ENCODE peak calls at places on chromosome 11, in six cellular contexts. L, W, J, Z, U and P are unnamed samples.

GRCh38 chr11:126172596-126173038 is 38.8 kb downstream of the RPUSD4 start:
- DNase-seq in L (no peak), W (no peak), J (no peak), Z (no peak), U (no peak), P (no peak)

GRCh38 chr11:119991669-119992068 is 146.2 kb downstream of the TRIM29 start:
- DNase-seq in L (no peak), W (no peak), J (no peak), Z (no peak), U (no peak), P (no peak)

GRCh38 chr11:1195690-1196515 is 27.0 kb upstream of the MUC5B start:
- DNase-seq in L (peak; percentile 58), W (no peak), J (no peak), Z (peak; percentile 70), U (no peak), P (peak; percentile 17)

GRCh38 chr11:88406871-88407270 is 69.3 kb upstream of the CTSC start:
- DNase-seq in L (no peak), W (no peak), J (no peak), Z (no peak), U (no peak), P (no peak)

GRCh38 chr11:131889146-131889577 is 518.7 kb downstream of the NTM start:
- DNase-seq in L (no peak), W (no peak), J (no peak), Z (no peak), U (peak; percentile 66), P (no peak)

GRCh38 chr11:131851951-131852350 is 481.5 kb downstream of the NTM start:
- DNase-seq in L (no peak), W (no peak), J (no peak), Z (no peak), U (no peak), P (no peak)

GRCh38 chr11:63769719-63770443 is 1.3 kb upstream of the ZFTA start:
- DNase-seq in L (peak; percentile 67), W (no peak), J (peak; percentile 67), Z (no peak), U (no peak), P (no peak)

GRCh38 chr11:10584071-10584501 is 15.6 kb upstream of the LYVE1 start:
- DNase-seq in L (peak; percentile 78), W (no peak), J (no peak), Z (no peak), U (no peak), P (no peak)

GRCh38 chr11:10326080-10326964 is 21.4 kb downstream of the ADM start:
- DNase-seq in L (peak; percentile 81), W (peak; percentile 83), J (no peak), Z (no peak), U (no peak), P (no peak)

GRCh38 chr11:42824067-42824466 is 487.7 kb upstream of the API5 start:
- DNase-seq in L (no peak), W (no peak), J (no peak), Z (no peak), U (no peak), P (no peak)

GRCh38 chr11:134854391-134854991 is 442.4 kb upstream of the B3GAT1 start:
- DNase-seq in L (no peak), W (no peak), J (peak; percentile 33), Z (no peak), U (no peak), P (no peak)

GRCh38 chr11:123056835-123057491 is 5.0 kb downstream of the HSPA8 start:
- DNase-seq in L (no peak), W (no peak), J (no peak), Z (no peak), U (no peak), P (no peak)

GRCh38 chr11:123057604-123058305 is 4.2 kb downstream of the HSPA8 start:
- DNase-seq in L (no peak), W (no peak), J (no peak), Z (no peak), U (no peak), P (no peak)

GRCh38 chr11:123052884-123053721 is 8.8 kb downstream of the HSPA8 start:
- DNase-seq in L (no peak), W (no peak), J (no peak), Z (peak; percentile 31), U (no peak), P (no peak)

GRCh38 chr11:123055132-123055924 is 6.6 kb downstream of the HSPA8 start:
- DNase-seq in L (no peak), W (no peak), J (no peak), Z (peak; percentile 20), U (no peak), P (no peak)

GRCh38 chr11:123054301-123055065 is 7.5 kb downstream of the HSPA8 start:
- DNase-seq in L (no peak), W (no peak), J (no peak), Z (no peak), U (no peak), P (no peak)
- TF ChIP-seq POLR2AphosphoS5 in L (no peak), W (peak; percentile 26), J (peak; percentile 73), Z (no peak), U (peak; percentile 27), P (no peak)

GRCh38 chr11:35579557-35580396 is 38.5 kb upstream of the FJX1 start:
- DNase-seq in L (no peak), W (no peak), J (no peak), Z (no peak), U (no peak), P (no peak)
- TF ChIP-seq EP300 in L (no peak), W (no peak), J (no peak), Z (no peak), U (no peak), P (no peak)

GRCh38 chr11:67240575-67241389 is 25.5 kb upstream of the GRK2 start:
- DNase-seq in L (peak; percentile 81), W (peak; percentile 59), J (no peak), Z (no peak), U (peak; percentile 76), P (no peak)
- TF ChIP-seq POLR2A in L (no peak), W (no peak), J (no peak), Z (no peak), U (no peak), P (no peak)

DNA sequence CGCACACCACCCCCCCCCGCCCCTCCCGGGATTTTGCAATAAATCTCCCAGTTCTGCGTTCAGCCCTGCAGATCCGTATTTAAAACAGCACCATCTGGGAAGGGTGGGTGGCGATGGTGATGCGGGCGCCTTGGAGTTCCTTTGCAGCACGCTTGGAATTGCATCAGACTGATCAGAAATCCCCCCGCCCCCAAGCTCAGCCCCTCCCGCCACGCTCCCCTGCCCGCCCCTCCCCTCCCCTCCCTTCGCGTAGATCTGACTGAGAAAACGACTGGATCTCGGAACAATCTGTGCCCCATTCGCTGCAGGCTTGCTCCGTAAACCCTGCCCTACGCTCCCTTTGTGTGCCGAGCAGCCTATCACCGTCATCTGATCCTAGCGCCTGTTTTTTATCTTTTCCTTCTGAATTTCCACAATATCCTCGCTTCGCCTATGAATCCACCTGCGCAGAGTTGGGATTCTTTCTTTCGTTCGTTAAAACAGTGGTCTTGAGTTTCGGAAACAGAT is 18.1 kb upstream of the BDNF start:
- DNase-seq in L (peak; percentile 69), W (no peak), J (peak; percentile 71), Z (no peak), U (no peak), P (peak; percentile 21)
- TF ChIP-seq POLR2AphosphoS5 in L (no peak), W (no peak), J (peak; percentile 86), Z (no peak), U (no peak), P (no peak)

GRCh38 chr11:95924414-95924760 is 480 bp upstream of the MTMR2 start:
- DNase-seq in L (no peak), W (no peak), J (no peak), Z (no peak), U (no peak), P (no peak)

GRCh38 chr11:95922536-95923440 is 1.1 kb downstream of the MTMR2 start:
- DNase-seq in L (no peak), W (no peak), J (no peak), Z (no peak), U (no peak), P (no peak)

GRCh38 chr11:95925011-95925410 is 1.1 kb upstream of the MTMR2 start:
- DNase-seq in L (no peak), W (no peak), J (no peak), Z (no peak), U (no peak), P (no peak)

GRCh38 chr11:95923441-95923729 is 522 bp downstream of the MTMR2 start:
- DNase-seq in L (no peak), W (no peak), J (no peak), Z (no peak), U (no peak), P (no peak)

DNA sequence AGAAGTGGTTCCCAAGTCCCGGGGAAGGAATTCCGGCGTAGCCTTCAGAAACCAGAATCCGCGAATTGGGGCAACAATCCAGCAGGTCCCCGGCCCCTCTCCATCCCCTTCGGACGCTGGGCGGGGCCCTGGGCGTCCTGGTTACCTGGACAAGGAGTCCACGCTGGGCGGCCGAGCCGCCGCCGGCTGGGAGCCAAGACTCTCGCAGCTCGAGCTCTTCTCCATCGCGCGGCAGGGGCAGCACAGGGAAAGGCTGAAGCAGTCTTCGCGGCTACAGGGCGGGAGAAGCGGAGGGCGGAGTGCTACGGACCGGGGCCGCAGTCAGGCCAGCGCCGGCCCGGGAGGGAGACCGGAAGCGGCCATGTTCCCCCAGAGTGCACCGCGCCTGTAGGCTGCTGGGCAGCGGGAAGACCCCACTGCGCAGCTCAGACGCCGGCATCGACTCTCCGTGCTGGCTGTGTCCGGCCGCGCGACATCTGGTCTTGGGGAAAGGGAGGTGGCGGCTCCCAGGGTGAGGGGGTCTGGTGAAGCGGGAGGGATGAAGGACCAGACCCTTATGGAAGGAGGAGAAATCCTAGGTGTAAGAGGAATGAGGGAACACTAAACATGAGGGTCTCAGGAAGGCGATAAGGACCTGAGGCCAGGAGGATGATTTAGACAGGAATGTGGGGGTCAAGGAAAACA is at the start of gene MTMR2:
- DNase-seq in L (peak; percentile 87), W (peak; percentile 75), J (peak; percentile 90), Z (peak; percentile 87), U (peak; percentile 16), P (peak; percentile 93)
- TF ChIP-seq EP300 in L (no peak), W (no peak), J (no peak), Z (no peak), U (peak; percentile 23), P (no peak)

GRCh38 chr11:58574851-58575250 is 805 bp downstream of the LPXN start:
- DNase-seq in L (no peak), W (no peak), J (no peak), Z (no peak), U (no peak), P (no peak)

GRCh38 chr11:58573451-58574104 is 2.1 kb downstream of the LPXN start:
- DNase-seq in L (peak; percentile 83), W (no peak), J (no peak), Z (peak; percentile 89), U (no peak), P (no peak)

GRCh38 chr11:58576792-58577440 is 1.3 kb upstream of the LPXN start:
- DNase-seq in L (peak; percentile 61), W (no peak), J (no peak), Z (no peak), U (no peak), P (no peak)

GRCh38 chr11:58577441-58578135 is 1.3 kb upstream of the ZFP91 start:
- DNase-seq in L (peak; percentile 87), W (peak; percentile 50), J (peak; percentile 74), Z (peak; percentile 82), U (peak; percentile 66), P (no peak)

GRCh38 chr11:58575377-58576020 is at the start of gene LPXN:
- DNase-seq in L (no peak), W (no peak), J (no peak), Z (no peak), U (no peak), P (peak; percentile 54)
- TF ChIP-seq POLR2A in L (no peak), W (no peak), J (no peak), Z (no peak), U (peak; percentile 94), P (no peak)

GRCh38 chr11:114307524-114308203 is 11.5 kb downstream of the NNMT start:
- DNase-seq in L (peak; percentile 80), W (peak; percentile 60), J (no peak), Z (peak; percentile 89), U (no peak), P (peak; percentile 85)
- TF ChIP-seq POLR2AphosphoS5 in L (peak; percentile 39), W (peak; percentile 89), J (no peak), Z (peak; percentile 92), U (no peak), P (peak; percentile 85)